ENCODE peak calls at places on chromosome 16, in nine cellular contexts. L, E, Q, I, H, D, V, Y and F are unnamed samples.

GRCh38 chr16:51431517-51432241 is 280.6 kb upstream of the SALL1 start:
- DNase-seq in E (no peak), Y (no peak), V (no peak), Q (peak; percentile 8), D (no peak), H (no peak), L (no peak), I (no peak), F (no peak)

GRCh38 chr16:71424626-71425025 is 17.2 kb downstream of the TLE7 start:
- DNase-seq in I (no peak), D (no peak), H (no peak), V (no peak), L (no peak), E (no peak), Q (no peak), Y (no peak), F (no peak)

GRCh38 chr16:67915831-67916723 is 15.6 kb downstream of the CTRL start:
- DNase-seq in D (no peak), Q (peak; percentile 52), L (no peak), V (no peak), E (no peak), H (no peak), Y (no peak), I (no peak), F (no peak)

GRCh38 chr16:53745126-53745525 is 41.2 kb downstream of the FTO start:
- DNase-seq in E (no peak), Q (no peak), L (no peak), H (no peak), Y (no peak), D (no peak), V (no peak), I (no peak), F (no peak)

GRCh38 chr16:28924399-28924761 is 658 bp downstream of the RABEP2 start:
- DNase-seq in I (no peak), D (no peak), V (no peak), L (no peak), E (no peak), H (no peak), Q (peak; percentile 47), Y (no peak), F (no peak)

GRCh38 chr16:28623172-28623711 is 13.4 kb upstream of the SULT1A1 start:
- DNase-seq in Y (no peak), D (peak; percentile 24), E (peak; percentile 43), V (no peak), L (no peak), I (no peak), Q (peak; percentile 85), H (peak; percentile 36), F (no peak)

GRCh38 chr16:50366126-50366525 is 2.7 kb downstream of the BRD7 start:
- DNase-seq in Y (peak; percentile 21), I (no peak), Q (no peak), E (no peak), D (no peak), V (no peak), L (no peak), H (no peak), F (no peak)

GRCh38 chr16:29994613-29995329 is 646 bp downstream of the HIRIP3 start:
- DNase-seq in H (no peak), D (peak; percentile 29), E (no peak), L (no peak), I (peak; percentile 82), V (peak; percentile 56), Y (peak; percentile 67), Q (peak; percentile 86), F (no peak)

GRCh38 chr16:65278874-65279273 is 157.0 kb upstream of the CDH11 start:
- DNase-seq in D (no peak), E (no peak), Q (no peak), V (no peak), Y (no peak), L (no peak), H (no peak), I (no peak), F (no peak)

GRCh38 chr16:80583466-80583865 is 42.7 kb downstream of the DYNLRB2 start:
- DNase-seq in I (no peak), H (no peak), Q (no peak), Y (no peak), L (no peak), V (no peak), D (no peak), E (no peak), F (no peak)

GRCh38 chr16:86712158-86713009 is 134.0 kb downstream of the FOXL1 start:
- DNase-seq in Q (no peak), L (no peak), Y (no peak), I (peak; percentile 37), E (no peak), V (no peak), H (no peak), D (no peak), F (no peak)

GRCh38 chr16:72848759-72849664 is 198.9 kb downstream of the ZFHX3 start:
- DNase-seq in I (peak; percentile 94), E (peak; percentile 56), H (no peak), D (peak; percentile 93), Q (peak; percentile 85), Y (peak; percentile 66), V (peak; percentile 84), L (peak; percentile 86), F (no peak)

GRCh38 chr16:74626741-74627416 is 20.0 kb upstream of the GLG1 start:
- DNase-seq in V (no peak), E (no peak), Q (no peak), I (no peak), D (no peak), H (no peak), Y (no peak), L (no peak), F (no peak)

GRCh38 chr16:83420206-83420760 is 387.5 kb upstream of the HSBP1 start:
- DNase-seq in Y (no peak), L (no peak), D (peak; percentile 22), Q (no peak), E (no peak), I (no peak), H (peak; percentile 62), V (no peak), F (no peak)

GRCh38 chr16:57299719-57300386 is 15.4 kb upstream of the PLLP start:
- DNase-seq in H (peak; percentile 94), E (peak; percentile 90), V (peak; percentile 90), L (peak; percentile 88), I (peak; percentile 96), Q (peak; percentile 90), Y (peak; percentile 84), D (peak; percentile 95), F (no peak)

GRCh38 chr16:57297856-57298255 is 13.4 kb upstream of the PLLP start:
- DNase-seq in Q (no peak), H (peak; percentile 65), L (no peak), Y (peak; percentile 68), I (peak; percentile 40), D (no peak), V (no peak), E (no peak), F (no peak)

GRCh38 chr16:57300387-57301125 is 16.1 kb upstream of the PLLP start:
- DNase-seq in Q (peak; percentile 99), L (peak; percentile 100), E (peak; percentile 97), D (peak; percentile 100), H (peak; percentile 100), Y (peak; percentile 99), I (peak; percentile 100), V (peak; percentile 100), F (peak; percentile 100)

GRCh38 chr16:57301126-57301817 is 16.8 kb upstream of the PLLP start:
- DNase-seq in Y (no peak), H (peak; percentile 65), E (no peak), L (no peak), Q (no peak), V (no peak), I (peak; percentile 73), D (no peak), F (no peak)

GRCh38 chr16:57299009-57299718 is 14.7 kb upstream of the PLLP start:
- DNase-seq in H (peak; percentile 79), L (no peak), Q (peak; percentile 50), Y (no peak), D (no peak), E (no peak), V (no peak), I (peak; percentile 40), F (no peak)
- TF ChIP-seq CTCF in H (no peak), L (no peak), Q (no peak), Y (no peak), D (no peak), E (no peak), V (no peak), I (no peak), F (no peak)

GRCh38 chr16:1615761-1616160 is 3.6 kb downstream of the CRAMP1 start:
- DNase-seq in D (peak; percentile 48), I (no peak), E (no peak), L (no peak), V (no peak), H (no peak), Q (no peak), Y (no peak), F (no peak)

GRCh38 chr16:1619976-1620375 is 7.8 kb downstream of the CRAMP1 start:
- DNase-seq in E (no peak), I (no peak), H (no peak), V (no peak), D (no peak), Q (no peak), L (no peak), Y (no peak), F (no peak)

GRCh38 chr16:1614226-1615102 is 2.3 kb downstream of the CRAMP1 start:
- DNase-seq in L (peak; percentile 18), Q (peak; percentile 17), H (peak; percentile 65), V (no peak), Y (peak; percentile 30), I (no peak), E (no peak), D (peak; percentile 32), F (no peak)

GRCh38 chr16:1621851-1622250 is 9.7 kb downstream of the CRAMP1 start:
- DNase-seq in H (no peak), I (no peak), L (no peak), V (no peak), E (no peak), D (no peak), Q (no peak), Y (no peak), F (no peak)

DNA sequence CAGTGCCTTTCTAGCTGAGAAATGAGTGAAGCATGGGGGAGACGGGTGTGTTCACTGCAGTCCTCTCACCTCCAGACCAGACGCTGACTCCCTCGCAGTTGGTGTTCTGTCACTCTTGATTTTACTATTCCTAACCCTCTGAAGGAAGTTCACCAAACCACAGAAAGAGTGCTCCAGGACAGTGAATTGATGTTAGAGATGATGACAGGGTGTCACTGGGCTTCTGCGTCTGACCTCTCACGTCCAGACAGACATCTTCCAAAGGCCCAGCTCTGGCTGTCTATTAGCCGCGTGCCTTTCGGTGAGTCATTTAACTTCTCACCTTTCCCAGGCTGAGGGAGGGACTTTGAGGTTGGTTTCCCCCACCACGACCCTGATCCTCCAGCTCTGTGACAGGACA is 8.2 kb downstream of the CRAMP1 start:
- DNase-seq in V (no peak), I (no peak), H (no peak), Q (no peak), D (no peak), L (no peak), Y (no peak), E (no peak), F (no peak)
- TF ChIP-seq POLR2AphosphoS5 in V (no peak), I (no peak), H (no peak), Q (no peak), D (no peak), L (no peak), Y (no peak), E (no peak), F (no peak)

GRCh38 chr16:69567031-69567680 is 1.4 kb downstream of the NFAT5 start:
- DNase-seq in D (peak; percentile 67), H (no peak), L (peak; percentile 29), V (peak; percentile 50), I (no peak), Q (no peak), Y (peak; percentile 3), E (no peak), F (no peak)
- TF ChIP-seq CTCF in D (no peak), H (peak; percentile 33), L (peak; percentile 14), V (peak; percentile 19), I (no peak), Q (no peak), Y (no peak), E (no peak), F (no peak)

GRCh38 chr16:4293822-4294457 is 21.1 kb upstream of the TFAP4 start:
- DNase-seq in L (peak; percentile 64), Y (no peak), Q (no peak), E (no peak), I (peak; percentile 84), D (peak; percentile 37), H (peak; percentile 90), V (no peak), F (no peak)
- TF ChIP-seq POLR2AphosphoS5 in L (peak; percentile 74), Y (no peak), Q (no peak), E (no peak), I (no peak), D (no peak), H (peak; percentile 29), V (no peak), F (no peak)